ENCODE peak calls at places on chromosomes 4 and X, in five cellular contexts. Q is ovary, J is choroid plexus epithelial cell, B is kidney epithelial cell, F is testis. H is an unnamed sample.

GRCh38 chrX:39499996-39500395 is 597.8 kb downstream of the BCOR start:
- DNase-seq in Q (no peak), J (peak), B (no peak), F (no peak), H (peak)

GRCh38 chr4:169665039-169665732 is 44.8 kb downstream of the CLCN3 start:
- DNase-seq in Q (no peak), J (peak), B (no peak), F (no peak), H (no peak)

GRCh38 chr4:11424000-11424399 is 4.7 kb downstream of the HS3ST1 start:
- DNase-seq in Q (peak), J (peak), B (no peak), F (peak), H (no peak)

GRCh38 chr4:69730002-69730401 is 30.4 kb downstream of the SULT1B1 start:
- DNase-seq in Q (no peak), J (no peak), B (no peak), F (no peak), H (no peak)

GRCh38 chr4:153205757-153206156 is 1.5 kb downstream of the TRIM2 start:
- DNase-seq in Q (no peak), J (peak), B (no peak), F (no peak), H (peak)

GRCh38 chrX:11351375-11352295 is 58.4 kb downstream of the AMELX start:
- DNase-seq in Q (peak), J (peak), B (no peak), F (peak), H (peak)

GRCh38 chr4:119559044-119559647 is 69.5 kb downstream of the PDE5A start:
- DNase-seq in Q (no peak), J (peak), B (no peak), F (no peak), H (peak)

GRCh38 chrX:32483534-32484136 is 727.7 kb downstream of the DMD start:
- DNase-seq in Q (no peak), J (peak), B (no peak), F (no peak), H (no peak)

GRCh38 chrX:97563531-97564133 is 679.9 kb downstream of the RPA4 start:
- DNase-seq in Q (peak), J (peak), B (peak), F (peak), H (peak)

GRCh38 chr4:177079327-177079726 is 230.3 kb upstream of the NEIL3 start:
- DNase-seq in Q (no peak), J (no peak), B (no peak), F (no peak), H (no peak)

GRCh38 chrX:31093639-31093975 is 21.8 kb upstream of the FTHL17 start:
- DNase-seq in Q (no peak), J (no peak), B (no peak), F (no peak), H (no peak)

GRCh38 chr4:137510866-137511265 is 21.4 kb downstream of the PCDH18 start:
- DNase-seq in Q (peak), J (peak), B (peak), F (no peak), H (peak)

GRCh38 chr4:159055851-159056250 is 47.0 kb upstream of the RAPGEF2 start:
- DNase-seq in Q (no peak), J (no peak), B (no peak), F (no peak), H (no peak)

GRCh38 chr4:168647976-168648375 is 151.1 kb downstream of the PALLD start:
- DNase-seq in Q (no peak), J (peak), B (no peak), F (no peak), H (no peak)

DNA sequence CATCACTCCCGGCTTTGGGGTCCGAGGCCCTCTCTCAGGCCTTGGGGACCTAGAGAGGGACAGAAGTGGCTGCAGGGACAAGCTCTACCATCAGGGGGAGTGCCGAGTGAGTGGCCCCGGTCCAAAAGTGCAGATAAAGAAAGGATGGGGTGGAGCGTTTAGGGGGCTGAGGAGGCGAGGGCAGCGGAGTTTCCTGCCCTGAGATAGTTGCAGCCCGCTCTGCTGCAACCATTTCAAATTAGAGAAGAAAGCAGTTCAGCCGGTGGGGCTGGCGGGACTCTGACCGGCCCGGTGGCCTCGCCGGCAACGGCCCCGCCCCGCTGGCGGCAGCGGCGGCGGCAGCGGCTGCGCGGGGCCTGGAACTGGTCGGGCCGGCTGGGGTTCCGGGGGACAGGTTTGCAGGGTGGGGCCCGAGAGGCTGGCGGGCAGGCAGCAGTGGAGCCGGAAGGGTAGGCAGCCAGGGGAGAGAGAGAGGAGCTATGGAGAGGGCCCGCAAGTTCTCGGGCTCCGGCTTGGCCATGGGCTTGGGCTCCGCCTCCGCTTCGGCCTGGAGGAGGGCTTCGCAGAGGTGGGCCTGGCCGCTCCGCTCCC is 7.6 kb downstream of the DLG3 start:
- DNase-seq in Q (peak), J (peak), B (no peak), F (peak), H (peak)
- TF ChIP-seq CTCF in Q (peak), J (peak), B (peak), F (peak), H (peak)

GRCh38 chr4:185127021-185127925 is 15.8 kb upstream of the SLC25A4 start:
- DNase-seq in Q (peak), J (peak), B (no peak), F (peak), H (no peak)
- H3K4me3 ChIP-seq in Q (peak), J (peak), B (peak), F (peak), H (peak)

DNA sequence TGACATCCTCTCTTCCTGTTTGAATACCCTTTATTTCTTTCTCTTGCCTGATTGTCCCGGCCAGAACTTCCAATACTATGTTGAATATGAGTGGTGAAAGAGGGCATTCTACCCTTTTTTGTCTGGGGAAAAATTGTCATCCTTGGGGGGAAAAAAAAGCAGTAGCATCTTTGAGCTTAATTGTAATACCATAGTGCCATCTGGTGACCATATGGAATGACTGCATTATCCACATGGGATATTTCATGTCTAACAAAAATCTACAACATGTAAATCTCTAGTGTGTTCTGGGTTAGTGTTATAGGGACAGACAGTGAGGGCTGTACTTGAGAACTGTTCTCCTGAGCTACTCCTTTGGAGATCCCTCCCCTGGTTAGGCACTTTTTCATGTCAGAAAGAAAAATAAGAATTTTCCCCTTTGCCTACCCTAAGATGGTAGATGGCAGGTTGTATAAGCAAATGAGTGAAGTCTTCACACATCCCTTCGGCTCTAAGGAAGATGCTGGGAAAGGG is 26.0 kb downstream of the CAPN6 start:
- DNase-seq in Q (no peak), J (peak), B (no peak), F (no peak), H (peak)
- TF ChIP-seq CTCF in Q (no peak), J (peak), B (peak), F (peak), H (peak)

GRCh38 chrX:103400931-103401330 is 24.6 kb downstream of the BEX3 start:
- DNase-seq in Q (no peak), J (no peak), B (no peak), F (no peak), H (no peak)

GRCh38 chrX:103405009-103405333 is 28.6 kb downstream of the BEX3 start:
- DNase-seq in Q (no peak), J (no peak), B (no peak), F (no peak), H (no peak)

GRCh38 chrX:103406256-103406655 is 29.9 kb downstream of the BEX3 start:
- DNase-seq in Q (no peak), J (no peak), B (no peak), F (no peak), H (no peak)

GRCh38 chrX:103407776-103408175 is 31.4 kb downstream of the BEX3 start:
- DNase-seq in Q (no peak), J (no peak), B (no peak), F (no peak), H (no peak)

GRCh38 chrX:103404225-103405008 is 28.1 kb downstream of the BEX3 start:
- DNase-seq in Q (peak), J (peak), B (no peak), F (peak), H (peak)
- H3K4me3 ChIP-seq in Q (peak), J (peak), B (peak), F (peak), H (peak)

DNA sequence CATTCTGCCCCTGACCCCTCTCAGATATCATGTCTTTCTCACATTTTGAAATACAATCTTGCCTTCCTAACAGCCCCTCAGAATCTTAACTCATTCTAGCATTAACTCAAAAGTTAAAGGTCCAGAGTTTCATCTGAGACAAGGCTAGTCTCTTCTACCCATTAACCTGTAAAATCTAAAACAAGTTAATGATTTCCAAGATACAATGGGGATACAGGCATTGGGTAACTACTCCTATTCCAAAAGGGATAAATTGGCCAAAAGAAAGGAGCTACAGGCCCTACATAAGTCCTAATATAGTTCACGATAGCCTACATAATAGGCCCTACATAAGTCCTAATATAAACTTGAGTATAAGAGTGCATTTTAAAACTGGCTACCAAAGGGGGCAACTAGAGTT is 18.9 kb downstream of the ADH6 start:
- DNase-seq in Q (no peak), J (no peak), B (no peak), F (no peak), H (no peak)
- TF ChIP-seq CTCF in Q (no peak), J (no peak), B (no peak), F (no peak), H (no peak)

GRCh38 chr4:2290974-2291704 is 29.2 kb upstream of the MXD4 start:
- DNase-seq in Q (no peak), J (no peak), B (no peak), F (no peak), H (no peak)
- H3K4me3 ChIP-seq in Q (no peak), J (no peak), B (no peak), F (no peak), H (no peak)

GRCh38 chr4:107760281-107760947 is 40.4 kb upstream of the PAPSS1 start:
- DNase-seq in Q (no peak), J (peak), B (no peak), F (no peak), H (peak)
- TF ChIP-seq CTCF in Q (no peak), J (peak), B (peak), F (no peak), H (peak)

GRCh38 chrX:91435465-91435864 is 826 bp downstream of the PABPC5 start:
- DNase-seq in Q (no peak), J (no peak), B (no peak), F (peak), H (peak)

DNA sequence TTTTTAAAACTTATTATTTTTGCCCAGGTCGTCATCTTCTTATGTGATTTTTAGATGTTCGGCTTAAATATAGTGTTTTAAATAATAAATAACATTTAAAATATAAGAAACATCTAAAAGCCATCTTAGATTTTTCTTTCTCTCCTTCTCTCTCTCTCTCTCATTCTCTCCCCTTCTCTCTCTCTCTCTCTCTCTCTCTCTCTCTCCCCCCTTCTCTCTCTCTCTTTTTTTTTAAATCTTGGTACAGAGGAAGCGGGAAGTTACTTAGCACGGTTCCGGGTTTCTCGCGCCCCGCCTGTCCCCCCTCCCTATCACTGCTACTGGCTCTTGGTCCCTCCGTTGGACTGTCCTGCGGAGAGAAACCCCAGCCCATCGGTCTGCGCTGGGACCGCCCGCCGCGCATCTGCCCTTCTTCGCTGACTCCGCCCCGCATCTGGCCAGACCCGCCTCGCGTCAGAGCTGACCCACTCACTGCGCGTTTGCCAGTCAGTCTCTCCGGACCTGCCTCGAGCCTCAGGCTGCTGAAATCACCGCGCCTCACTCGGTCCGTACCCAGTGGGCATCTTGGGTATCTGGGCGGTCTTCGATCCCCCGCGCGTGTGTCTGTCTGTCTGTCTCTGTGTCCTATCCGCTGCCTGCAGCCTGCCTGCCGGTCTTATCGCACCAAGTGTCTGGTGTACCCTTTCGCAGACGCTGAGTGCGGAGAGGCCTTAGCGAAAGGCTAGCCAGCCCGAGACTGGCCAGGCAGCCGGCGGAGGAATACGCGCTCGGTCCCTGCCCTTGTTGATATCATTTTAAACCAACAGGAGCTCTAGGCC is at the start of gene PABPC5:
- DNase-seq in Q (peak), J (peak), B (peak), F (peak), H (peak)
- H3K4me3 ChIP-seq in Q (peak), J (peak), B (peak), F (peak), H (peak)

GRCh38 chr4:132493476-132493875 is 655.6 kb upstream of the PCDH10 start:
- DNase-seq in Q (no peak), J (peak), B (no peak), F (no peak), H (no peak)
- TF ChIP-seq CTCF in Q (no peak), J (peak), B (no peak), F (no peak), H (no peak)

GRCh38 chr4:38857354-38858096 is 908 bp upstream of the TLR6 start:
- DNase-seq in Q (peak), J (peak), B (peak), F (no peak), H (peak)
- H3K4me3 ChIP-seq in Q (no peak), J (peak), B (no peak), F (no peak), H (peak)